ENCODE peak calls at places on chromosome 11, in five cellular contexts. N is activated CD4-positive, alpha-beta T cell treated with anti-CD3 and anti-CD28 coated beads, Interleukin-2, amount 50 U/mL, for 48 hours; I is H7; L is activated CD8-positive, alpha-beta memory T cell treated with anti-CD3 and anti-CD28 coated beads, Interleukin-2, amount 10 ng/mL, durations not matched to agents 7 days and 5 days; R is heart left ventricle. D is an unnamed sample.

GRCh38 chr11:130725417-130726233 is 190.7 kb downstream of the SNX19 start:
- DNase-seq in N (no peak), I (no peak), L (no peak), R (no peak), D (no peak)

GRCh38 chr11:17014774-17015638 is 792 bp upstream of the PLEKHA7 start:
- DNase-seq in N (peak; percentile 16), I (peak; percentile 88), L (no peak), R (no peak), D (peak; percentile 78)

GRCh38 chr11:66595245-66595904 is 2.4 kb downstream of the CCS start:
- DNase-seq in N (no peak), I (no peak), L (no peak), R (peak; percentile 65), D (no peak)

GRCh38 chr11:66856496-66857233 is at the start of gene LRFN4:
- DNase-seq in N (peak; percentile 42), I (peak; percentile 94), L (peak; percentile 50), R (peak; percentile 56), D (peak; percentile 91)

GRCh38 chr11:14971865-14972580 is at the start of gene CALCA:
- DNase-seq in N (no peak), I (peak; percentile 57), L (no peak), R (no peak), D (no peak)

GRCh38 chr11:94295534-94295933 is 8.8 kb upstream of the IZUMO1R start:
- DNase-seq in N (no peak), I (no peak), L (no peak), R (no peak), D (no peak)

GRCh38 chr11:117011541-117011908 is 86.7 kb downstream of the SIK3 start:
- DNase-seq in N (peak; percentile 40), I (no peak), L (no peak), R (no peak), D (no peak)

GRCh38 chr11:295351-296205 is 3.7 kb downstream of the IFITM5 start:
- DNase-seq in N (no peak), I (peak; percentile 44), L (no peak), R (no peak), D (no peak)

GRCh38 chr11:111731839-111732238 is 34.4 kb downstream of the PPP2R1B start:
- DNase-seq in N (no peak), I (no peak), L (no peak), R (no peak), D (no peak)

GRCh38 chr11:123325535-123325934 is 104.5 kb upstream of the GRAMD1B start:
- DNase-seq in N (no peak), I (no peak), L (no peak), R (no peak), D (no peak)

GRCh38 chr11:78083036-78083435 is 3.4 kb upstream of the NDUFC2 start:
- DNase-seq in N (no peak), I (no peak), L (no peak), R (no peak), D (no peak)

GRCh38 chr11:6931146-6931713 is 5.0 kb downstream of the ZNF215 start:
- DNase-seq in N (no peak), I (no peak), L (no peak), R (no peak), D (no peak)

GRCh38 chr11:71146846-71147245 is 105.5 kb downstream of the SHANK2 start:
- DNase-seq in N (no peak), I (peak; percentile 48), L (no peak), R (no peak), D (no peak)

GRCh38 chr11:114281388-114281956 is 14.7 kb upstream of the NNMT start:
- DNase-seq in N (no peak), I (no peak), L (no peak), R (no peak), D (no peak)

GRCh38 chr11:96178014-96178745 is 164.8 kb downstream of the MAML2 start:
- DNase-seq in N (no peak), I (no peak), L (no peak), R (no peak), D (no peak)

GRCh38 chr11:119236891-119237290 is 30.8 kb downstream of the CBL start:
- DNase-seq in N (no peak), I (no peak), L (no peak), R (no peak), D (no peak)

GRCh38 chr11:70503878-70504240 is 105.5 kb downstream of the CTTN start:
- DNase-seq in N (no peak), I (peak; percentile 89), L (no peak), R (peak; percentile 27), D (peak; percentile 58)

GRCh38 chr11:88886796-88887195 is 179.0 kb downstream of the GRM5 start:
- DNase-seq in N (peak; percentile 9), I (peak; percentile 0), L (no peak), R (no peak), D (peak; percentile 18)

GRCh38 chr11:128745296-128746183 is 51.7 kb downstream of the FLI1 start:
- DNase-seq in N (no peak), I (no peak), L (peak; percentile 49), R (no peak), D (no peak)

GRCh38 chr11:91776660-91777059 is 448.0 kb upstream of the FAT3 start:
- DNase-seq in N (no peak), I (no peak), L (no peak), R (no peak), D (no peak)

GRCh38 chr11:86062719-86063118 is 6.2 kb downstream of the PICALM start:
- DNase-seq in N (no peak), I (no peak), L (no peak), R (no peak), D (no peak)

GRCh38 chr11:2686360-2687222 is 13.2 kb downstream of the KCNQ1OT1 start:
- DNase-seq in N (no peak), I (no peak), L (no peak), R (no peak), D (no peak)

GRCh38 chr11:75320046-75320618 is 31.3 kb downstream of the ARRB1 start:
- DNase-seq in N (no peak), I (peak; percentile 43), L (no peak), R (peak; percentile 23), D (no peak)

GRCh38 chr11:131370090-131370751 is at the start of gene NTM:
- DNase-seq in N (no peak), I (no peak), L (no peak), R (peak; percentile 61), D (no peak)

GRCh38 chr11:122342089-122342749 is 226.2 kb upstream of the BLID start:
- DNase-seq in N (no peak), I (no peak), L (no peak), R (no peak), D (no peak)

GRCh38 chr11:345179-345578 is 24.1 kb upstream of the B4GALNT4 start:
- DNase-seq in N (no peak), I (no peak), L (no peak), R (no peak), D (no peak)

GRCh38 chr11:64339754-64340408 is at the start of gene CCDC88B:
- DNase-seq in N (peak; percentile 84), I (no peak), L (peak; percentile 94), R (peak; percentile 62), D (no peak)

GRCh38 chr11:93073026-93073425 is 103.6 kb downstream of the MTNR1B start:
- DNase-seq in N (no peak), I (peak; percentile 36), L (no peak), R (no peak), D (peak; percentile 36)

GRCh38 chr11:94654201-94654600 is 87.0 kb downstream of the PIWIL4 start:
- DNase-seq in N (no peak), I (no peak), L (no peak), R (no peak), D (no peak)

GRCh38 chr11:57800444-57801184 is 39.0 kb downstream of the CTNND1 start:
- DNase-seq in N (no peak), I (peak; percentile 77), L (no peak), R (no peak), D (peak; percentile 79)

GRCh38 chr11:114208371-114208770 is 87.8 kb upstream of the NNMT start:
- DNase-seq in N (no peak), I (no peak), L (peak; percentile 69), R (no peak), D (no peak)

GRCh38 chr11:102111787-102112653 is 1.8 kb downstream of the YAP1 start:
- DNase-seq in N (peak; percentile 3), I (no peak), L (no peak), R (peak; percentile 26), D (peak; percentile 17)

GRCh38 chr11:34356576-34356917 is 1.3 kb downstream of the ABTB2 start:
- DNase-seq in N (peak; percentile 12), I (peak; percentile 57), L (peak; percentile 43), R (no peak), D (no peak)

GRCh38 chr11:10716122-10716521 is 22.6 kb upstream of the IRAG1 start:
- DNase-seq in N (no peak), I (no peak), L (no peak), R (no peak), D (no peak)

GRCh38 chr11:69588270-69588669 is 52.7 kb upstream of the CCND1 start:
- DNase-seq in N (no peak), I (no peak), L (no peak), R (no peak), D (no peak)

GRCh38 chr11:110519816-110520215 is 90.1 kb downstream of the FDX1 start:
- DNase-seq in N (no peak), I (no peak), L (no peak), R (no peak), D (no peak)

GRCh38 chr11:33668468-33668825 is 32.2 kb downstream of the C11orf91 start:
- DNase-seq in N (no peak), I (no peak), L (no peak), R (no peak), D (peak; percentile 29)

GRCh38 chr11:75342231-75342918 is 9.1 kb downstream of the ARRB1 start:
- DNase-seq in N (no peak), I (peak; percentile 49), L (no peak), R (no peak), D (no peak)

GRCh38 chr11:114291381-114291780 is 4.8 kb upstream of the NNMT start:
- DNase-seq in N (no peak), I (no peak), L (no peak), R (no peak), D (no peak)

GRCh38 chr11:559712-560304 is 730 bp downstream of the LMNTD2 start:
- DNase-seq in N (no peak), I (peak; percentile 79), L (no peak), R (no peak), D (no peak)